ENCODE peak calls at places on chromosomes 1 and 21, in nine cellular contexts. X, Z, F, R, I, L, M, C and T are unnamed samples.

GRCh38 chr1:107963601-107964396 is 1.2 kb downstream of the VAV3 start:
- DNase-seq in R (no peak), I (no peak), L (peak), M (peak), F (peak), X (peak), C (peak), Z (peak), T (peak)

GRCh38 chr1:186304982-186305949 is 69.8 kb downstream of the TPR start:
- DNase-seq in X (no peak), Z (no peak), I (no peak), C (no peak), L (peak), M (peak), R (peak), F (peak), T (peak)

GRCh38 chr21:45292399-45293213 is 4.9 kb upstream of the POFUT2 start:
- DNase-seq in R (peak), L (peak), Z (peak), M (peak), X (peak), C (peak), F (peak), I (peak), T (peak)

GRCh38 chr21:27196651-27197050 is 229.8 kb upstream of the ADAMTS5 start:
- DNase-seq in M (no peak), F (no peak), L (no peak), I (no peak), X (no peak), R (no peak), C (no peak), Z (no peak), T (no peak)

GRCh38 chr1:65079941-65080340 is 68.1 kb upstream of the AK4 start:
- DNase-seq in M (peak), L (no peak), X (no peak), R (no peak), F (no peak), I (no peak), Z (no peak), C (no peak), T (no peak)

GRCh38 chr1:82927753-82928152 is 1071.2 kb downstream of the TTLL7 start:
- DNase-seq in F (no peak), I (no peak), C (no peak), L (no peak), M (no peak), X (no peak), R (no peak), Z (no peak), T (peak)

GRCh38 chr1:93964777-93965200 is 55.6 kb upstream of the GCLM start:
- DNase-seq in I (no peak), M (no peak), F (no peak), X (no peak), C (no peak), Z (no peak), L (no peak), R (no peak), T (no peak)

GRCh38 chr1:110686188-110686587 is 11.4 kb upstream of the KCNA3 start:
- DNase-seq in F (no peak), X (no peak), R (no peak), Z (peak), M (no peak), L (no peak), C (no peak), I (no peak), T (no peak)

GRCh38 chr1:32063261-32063681 is 9.5 kb upstream of the TMEM39B start:
- DNase-seq in C (no peak), X (no peak), R (peak), Z (no peak), I (no peak), M (no peak), L (peak), F (peak), T (peak)

GRCh38 chr1:8077120-8077573 is 51.0 kb upstream of the ERRFI1 start:
- DNase-seq in M (no peak), R (peak), I (peak), Z (no peak), X (peak), L (peak), C (peak), F (no peak), T (no peak)

GRCh38 chr1:2496087-2496622 is 20.1 kb downstream of the PLCH2 start:
- DNase-seq in Z (peak), R (no peak), L (no peak), M (no peak), C (no peak), F (no peak), X (no peak), I (no peak), T (no peak)

GRCh38 chr1:201537028-201537427 is 1.9 kb upstream of the NAV1 start:
- DNase-seq in Z (no peak), I (no peak), L (no peak), F (no peak), X (no peak), R (no peak), C (no peak), M (no peak), T (no peak)

GRCh38 chr1:6770727-6771567 is 14.3 kb upstream of the CAMTA1 start:
- DNase-seq in X (no peak), C (no peak), L (peak), I (no peak), M (no peak), Z (no peak), F (peak), R (no peak), T (no peak)

GRCh38 chr1:184283999-184284398 is 102.8 kb upstream of the C1orf21 start:
- DNase-seq in C (no peak), X (no peak), F (no peak), R (no peak), Z (no peak), M (no peak), L (no peak), I (peak), T (peak)

GRCh38 chr1:152392909-152393308 is 21.2 kb downstream of the CRNN start:
- DNase-seq in X (no peak), L (no peak), C (no peak), M (no peak), I (no peak), F (no peak), R (no peak), Z (no peak), T (no peak)

GRCh38 chr1:81237531-81238528 is 562.9 kb upstream of the ADGRL2 start:
- DNase-seq in F (no peak), L (no peak), R (no peak), I (no peak), C (no peak), M (no peak), Z (no peak), X (no peak), T (peak)

GRCh38 chr1:210332233-210332632 is 3.5 kb downstream of the HHAT start:
- DNase-seq in M (no peak), Z (peak), L (no peak), I (no peak), C (no peak), X (no peak), F (no peak), R (no peak), T (no peak)

GRCh38 chr1:172286629-172287076 is 133.8 kb upstream of the C1orf105 start:
- DNase-seq in L (no peak), F (no peak), R (no peak), M (no peak), X (no peak), Z (no peak), C (no peak), I (peak), T (no peak)

GRCh38 chr1:65717815-65718454 is 74.8 kb upstream of the PDE4B start:
- DNase-seq in X (no peak), C (no peak), M (no peak), L (no peak), I (no peak), F (peak), R (peak), Z (no peak), T (peak)

GRCh38 chr21:45016491-45017375 is 57.6 kb upstream of the ADARB1 start:
- DNase-seq in Z (no peak), X (no peak), L (no peak), R (no peak), M (no peak), I (peak), F (no peak), C (peak), T (no peak)

DNA sequence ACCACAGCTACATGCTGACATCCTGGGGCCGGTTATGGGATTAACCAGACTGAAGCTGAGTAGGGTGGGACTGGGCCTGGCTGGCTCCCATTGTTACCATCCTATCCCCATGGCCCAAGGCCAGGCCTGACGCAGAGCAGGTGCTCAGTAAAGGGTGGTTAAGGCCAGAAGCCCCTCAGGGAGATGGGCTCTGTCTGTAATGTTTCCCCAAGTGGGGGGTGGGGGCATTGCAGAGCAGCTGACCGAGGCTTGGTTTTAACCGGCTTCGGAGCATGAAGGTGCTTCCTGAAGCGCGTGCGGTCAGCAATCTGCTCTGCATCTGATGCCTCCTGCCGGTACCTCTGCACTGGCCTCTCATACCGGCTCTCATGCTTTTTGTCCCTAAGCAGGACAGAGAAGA is 83.4 kb upstream of the ACTL8 start:
- DNase-seq in L (peak), I (no peak), F (peak), R (no peak), X (no peak), C (no peak), Z (no peak), M (no peak), T (no peak)
- TF ChIP-seq CTCF in L (peak), I (no peak), F (no peak), R (no peak), X (no peak), C (no peak), Z (no peak), M (no peak), T (no peak)

GRCh38 chr1:228084325-228084724 is 1.8 kb downstream of the ARF1 start:
- DNase-seq in I (no peak), R (no peak), Z (no peak), L (no peak), X (no peak), M (peak), C (no peak), F (no peak), T (no peak)

GRCh38 chr1:228082260-228082974 is at the start of gene ARF1:
- DNase-seq in Z (peak), X (peak), L (peak), F (peak), C (peak), M (peak), I (peak), R (peak), T (peak)

GRCh38 chr1:228082975-228083870 is 715 bp downstream of the ARF1 start:
- DNase-seq in Z (peak), M (no peak), R (no peak), F (peak), C (peak), X (peak), I (peak), L (peak), T (no peak)

GRCh38 chr1:228084797-228085196 is 2.3 kb downstream of the ARF1 start:
- DNase-seq in C (no peak), X (no peak), R (no peak), L (no peak), F (no peak), Z (no peak), M (no peak), I (no peak), T (no peak)

GRCh38 chr1:228083871-228084278 is 1.4 kb downstream of the ARF1 start:
- DNase-seq in X (no peak), M (no peak), R (no peak), C (no peak), L (no peak), I (no peak), Z (no peak), F (no peak), T (no peak)
- H3K27ac ChIP-seq in X (peak), M (peak), R (peak), C (peak), L (no peak), I (peak), Z (peak), F (no peak), T (peak)

GRCh38 chr1:84280908-84281307 is 20.6 kb upstream of the SAMD13 start:
- DNase-seq in M (no peak), I (no peak), L (no peak), Z (no peak), C (no peak), X (no peak), R (no peak), F (no peak), T (no peak)
- TF ChIP-seq CTCF in M (no peak), I (no peak), L (no peak), Z (no peak), C (no peak), X (no peak), R (no peak), F (no peak), T (no peak)

GRCh38 chr1:21277178-21277577 is 13.1 kb downstream of the ECE1 start:
- DNase-seq in Z (no peak), L (no peak), R (no peak), X (no peak), M (no peak), I (no peak), F (no peak), C (peak), T (no peak)
- H3K27ac ChIP-seq in Z (no peak), L (no peak), R (no peak), X (peak), M (no peak), I (peak), F (peak), C (peak), T (no peak)